ENCODE peak calls at places on chromosomes 16 and 17, in ten cellular contexts. One of them, this sample, is unnamed.

GRCh38 chr16:21708533-21709115 is 44.9 kb downstream of the OTOA start:
- DNase-seq in NCI-H524: peak; percentile 64
- DNase-seq in aorta: peak; percentile 79
- DNase-seq in activated T-cell treated with anti-CD3 and anti-CD28 coated beads, Interleukin-2, amount 50 U/mL, for 72 hours: peak; percentile 88
- DNase-seq in NCI-H1092 treated with DMSO at 0.1 percent for 48 hours: peak; percentile 57
- DNase-seq in stimulated activated CD8-positive, alpha-beta memory T cell treated with anti-CD3 and anti-CD28 coated beads, Interleukin-4, amount 100 ng/mL, for 1 hour: peak; percentile 69
- DNase-seq in Calu3: peak; percentile 89
- DNase-seq in occipital lobe: peak; percentile 4
- DNase-seq in mesendoderm: peak; percentile 59
- DNase-seq in activated naive CD8-positive, alpha-beta T cell treated with anti-CD3 and anti-CD28 coated beads, Interleukin-2, amount 50 U/mL, for 24 hours: peak; percentile 89
- DNase-seq in this sample: peak; percentile 78

GRCh38 chr16:57893559-57894389 is 77.2 kb downstream of the CNGB1 start:
- DNase-seq in NCI-H524: no peak
- DNase-seq in aorta: no peak
- DNase-seq in activated T-cell treated with anti-CD3 and anti-CD28 coated beads, Interleukin-2, amount 50 U/mL, for 72 hours: no peak
- DNase-seq in NCI-H1092 treated with DMSO at 0.1 percent for 48 hours: no peak
- DNase-seq in stimulated activated CD8-positive, alpha-beta memory T cell treated with anti-CD3 and anti-CD28 coated beads, Interleukin-4, amount 100 ng/mL, for 1 hour: no peak
- DNase-seq in Calu3: peak; percentile 85
- DNase-seq in occipital lobe: no peak
- DNase-seq in mesendoderm: no peak
- DNase-seq in activated naive CD8-positive, alpha-beta T cell treated with anti-CD3 and anti-CD28 coated beads, Interleukin-2, amount 50 U/mL, for 24 hours: no peak
- DNase-seq in this sample: no peak

GRCh38 chr17:11639736-11640510 is 41.7 kb downstream of the DNAH9 start:
- DNase-seq in NCI-H524: no peak
- DNase-seq in aorta: no peak
- DNase-seq in activated T-cell treated with anti-CD3 and anti-CD28 coated beads, Interleukin-2, amount 50 U/mL, for 72 hours: no peak
- DNase-seq in NCI-H1092 treated with DMSO at 0.1 percent for 48 hours: no peak
- DNase-seq in stimulated activated CD8-positive, alpha-beta memory T cell treated with anti-CD3 and anti-CD28 coated beads, Interleukin-4, amount 100 ng/mL, for 1 hour: no peak
- DNase-seq in Calu3: no peak
- DNase-seq in occipital lobe: no peak
- DNase-seq in mesendoderm: no peak
- DNase-seq in activated naive CD8-positive, alpha-beta T cell treated with anti-CD3 and anti-CD28 coated beads, Interleukin-2, amount 50 U/mL, for 24 hours: no peak
- DNase-seq in this sample: no peak

GRCh38 chr16:83023640-83024039 is 396.9 kb downstream of the CDH13 start:
- DNase-seq in NCI-H524: no peak
- DNase-seq in aorta: no peak
- DNase-seq in activated T-cell treated with anti-CD3 and anti-CD28 coated beads, Interleukin-2, amount 50 U/mL, for 72 hours: no peak
- DNase-seq in NCI-H1092 treated with DMSO at 0.1 percent for 48 hours: no peak
- DNase-seq in stimulated activated CD8-positive, alpha-beta memory T cell treated with anti-CD3 and anti-CD28 coated beads, Interleukin-4, amount 100 ng/mL, for 1 hour: no peak
- DNase-seq in Calu3: no peak
- DNase-seq in occipital lobe: no peak
- DNase-seq in mesendoderm: no peak
- DNase-seq in activated naive CD8-positive, alpha-beta T cell treated with anti-CD3 and anti-CD28 coated beads, Interleukin-2, amount 50 U/mL, for 24 hours: no peak
- DNase-seq in this sample: no peak

GRCh38 chr16:72926671-72927070 is 121.3 kb downstream of the ZFHX3 start:
- DNase-seq in NCI-H524: no peak
- DNase-seq in aorta: no peak
- DNase-seq in activated T-cell treated with anti-CD3 and anti-CD28 coated beads, Interleukin-2, amount 50 U/mL, for 72 hours: no peak
- DNase-seq in NCI-H1092 treated with DMSO at 0.1 percent for 48 hours: no peak
- DNase-seq in stimulated activated CD8-positive, alpha-beta memory T cell treated with anti-CD3 and anti-CD28 coated beads, Interleukin-4, amount 100 ng/mL, for 1 hour: no peak
- DNase-seq in Calu3: no peak
- DNase-seq in occipital lobe: no peak
- DNase-seq in mesendoderm: no peak
- DNase-seq in activated naive CD8-positive, alpha-beta T cell treated with anti-CD3 and anti-CD28 coated beads, Interleukin-2, amount 50 U/mL, for 24 hours: no peak
- DNase-seq in this sample: no peak

GRCh38 chr16:12063004-12063395 is 86.5 kb downstream of the SNX29 start:
- DNase-seq in NCI-H524: no peak
- DNase-seq in aorta: peak; percentile 73
- DNase-seq in activated T-cell treated with anti-CD3 and anti-CD28 coated beads, Interleukin-2, amount 50 U/mL, for 72 hours: no peak
- DNase-seq in NCI-H1092 treated with DMSO at 0.1 percent for 48 hours: no peak
- DNase-seq in stimulated activated CD8-positive, alpha-beta memory T cell treated with anti-CD3 and anti-CD28 coated beads, Interleukin-4, amount 100 ng/mL, for 1 hour: no peak
- DNase-seq in Calu3: no peak
- DNase-seq in occipital lobe: no peak
- DNase-seq in mesendoderm: no peak
- DNase-seq in activated naive CD8-positive, alpha-beta T cell treated with anti-CD3 and anti-CD28 coated beads, Interleukin-2, amount 50 U/mL, for 24 hours: no peak
- DNase-seq in this sample: peak; percentile 4

GRCh38 chr17:81022371-81022729 is 12.6 kb upstream of the BAIAP2 start:
- DNase-seq in NCI-H524: no peak
- DNase-seq in aorta: no peak
- DNase-seq in activated T-cell treated with anti-CD3 and anti-CD28 coated beads, Interleukin-2, amount 50 U/mL, for 72 hours: no peak
- DNase-seq in NCI-H1092 treated with DMSO at 0.1 percent for 48 hours: no peak
- DNase-seq in stimulated activated CD8-positive, alpha-beta memory T cell treated with anti-CD3 and anti-CD28 coated beads, Interleukin-4, amount 100 ng/mL, for 1 hour: no peak
- DNase-seq in Calu3: no peak
- DNase-seq in occipital lobe: no peak
- DNase-seq in mesendoderm: no peak
- DNase-seq in activated naive CD8-positive, alpha-beta T cell treated with anti-CD3 and anti-CD28 coated beads, Interleukin-2, amount 50 U/mL, for 24 hours: no peak
- DNase-seq in this sample: no peak

GRCh38 chr17:61399131-61400057 is at the start of gene TBX2:
- DNase-seq in NCI-H524: peak; percentile 31
- DNase-seq in aorta: peak; percentile 93
- DNase-seq in activated T-cell treated with anti-CD3 and anti-CD28 coated beads, Interleukin-2, amount 50 U/mL, for 72 hours: no peak
- DNase-seq in NCI-H1092 treated with DMSO at 0.1 percent for 48 hours: no peak
- DNase-seq in stimulated activated CD8-positive, alpha-beta memory T cell treated with anti-CD3 and anti-CD28 coated beads, Interleukin-4, amount 100 ng/mL, for 1 hour: no peak
- DNase-seq in Calu3: peak; percentile 56
- DNase-seq in occipital lobe: no peak
- DNase-seq in mesendoderm: peak; percentile 87
- DNase-seq in activated naive CD8-positive, alpha-beta T cell treated with anti-CD3 and anti-CD28 coated beads, Interleukin-2, amount 50 U/mL, for 24 hours: no peak
- DNase-seq in this sample: no peak

GRCh38 chr16:12685806-12686205 is 117.9 kb downstream of the CPPED1 start:
- DNase-seq in NCI-H524: no peak
- DNase-seq in aorta: no peak
- DNase-seq in activated T-cell treated with anti-CD3 and anti-CD28 coated beads, Interleukin-2, amount 50 U/mL, for 72 hours: no peak
- DNase-seq in NCI-H1092 treated with DMSO at 0.1 percent for 48 hours: no peak
- DNase-seq in stimulated activated CD8-positive, alpha-beta memory T cell treated with anti-CD3 and anti-CD28 coated beads, Interleukin-4, amount 100 ng/mL, for 1 hour: no peak
- DNase-seq in Calu3: no peak
- DNase-seq in occipital lobe: no peak
- DNase-seq in mesendoderm: peak; percentile 8
- DNase-seq in activated naive CD8-positive, alpha-beta T cell treated with anti-CD3 and anti-CD28 coated beads, Interleukin-2, amount 50 U/mL, for 24 hours: no peak
- DNase-seq in this sample: no peak

GRCh38 chr16:10090816-10091215 is 91.4 kb downstream of the GRIN2A start:
- DNase-seq in NCI-H524: no peak
- DNase-seq in aorta: no peak
- DNase-seq in activated T-cell treated with anti-CD3 and anti-CD28 coated beads, Interleukin-2, amount 50 U/mL, for 72 hours: no peak
- DNase-seq in NCI-H1092 treated with DMSO at 0.1 percent for 48 hours: no peak
- DNase-seq in stimulated activated CD8-positive, alpha-beta memory T cell treated with anti-CD3 and anti-CD28 coated beads, Interleukin-4, amount 100 ng/mL, for 1 hour: no peak
- DNase-seq in Calu3: no peak
- DNase-seq in occipital lobe: no peak
- DNase-seq in mesendoderm: no peak
- DNase-seq in activated naive CD8-positive, alpha-beta T cell treated with anti-CD3 and anti-CD28 coated beads, Interleukin-2, amount 50 U/mL, for 24 hours: no peak
- DNase-seq in this sample: no peak

This sample was measured in GM13976.